ENCODE peak calls at places on chromosomes 12 and 14, in five cellular contexts. K, L, W, Q and U are unnamed samples.

GRCh38 chr12:54563787-54564186 is 14.4 kb downstream of the PDE1B start:
- DNase-seq in W (no peak), Q (no peak), L (no peak), K (no peak), U (no peak)

GRCh38 chr12:81492131-81492720 is 266.9 kb downstream of the PPFIA2 start:
- DNase-seq in W (no peak), L (no peak), K (no peak), Q (no peak), U (no peak)

GRCh38 chr12:122876724-122877123 is 19.2 kb downstream of the VPS37B start:
- DNase-seq in L (no peak), W (no peak), K (peak), Q (no peak), U (no peak)

GRCh38 chr12:131114331-131114730 is 160.6 kb downstream of the ADGRD1 start:
- DNase-seq in K (no peak), Q (no peak), W (no peak), L (no peak), U (peak)

GRCh38 chr12:20716037-20716436 is 20.9 kb downstream of the SLCO1C1 start:
- DNase-seq in K (no peak), W (no peak), Q (no peak), L (no peak), U (no peak)

GRCh38 chr14:105408592-105408991 is 10.3 kb downstream of the TEX22 start:
- DNase-seq in W (no peak), L (no peak), K (no peak), Q (no peak), U (no peak)

GRCh38 chr12:132493482-132494178 is 3.7 kb downstream of the FBRSL1 start:
- DNase-seq in Q (no peak), W (peak), L (peak), K (no peak), U (no peak)

GRCh38 chr14:43043851-43044250 is 1437.2 kb downstream of the LRFN5 start:
- DNase-seq in W (no peak), L (no peak), Q (no peak), K (no peak), U (no peak)

GRCh38 chr12:39230086-39230485 is 212.8 kb downstream of the KIF21A start:
- DNase-seq in W (no peak), Q (no peak), K (no peak), L (no peak), U (no peak)

GRCh38 chr12:5514016-5514415 is 82.1 kb downstream of the NTF3 start:
- DNase-seq in K (no peak), L (no peak), Q (no peak), W (no peak), U (no peak)

GRCh38 chr12:120791669-120792176 is 66.1 kb downstream of the ACADS start:
- DNase-seq in W (no peak), Q (no peak), K (no peak), L (no peak), U (no peak)

GRCh38 chr12:41514050-41514449 is 325.9 kb downstream of the PDZRN4 start:
- DNase-seq in L (no peak), Q (no peak), W (no peak), K (no peak), U (no peak)

GRCh38 chr12:50518129-50518528 is 13.3 kb downstream of the DIP2B start:
- DNase-seq in L (no peak), Q (no peak), W (no peak), K (no peak), U (no peak)

GRCh38 chr14:38994721-38995120 is 108.3 kb downstream of the SEC23A start:
- DNase-seq in L (no peak), Q (no peak), W (no peak), K (no peak), U (no peak)

GRCh38 chr12:26799741-26800140 is 33.3 kb downstream of the ITPR2 start:
- DNase-seq in K (no peak), Q (no peak), L (no peak), W (no peak), U (no peak)

GRCh38 chr14:23377201-23377550 is 330 bp downstream of the CMTM5 start:
- DNase-seq in K (no peak), W (no peak), Q (no peak), L (no peak), U (no peak)

GRCh38 chr14:105333613-105334364 is 19.2 kb downstream of the PACS2 start:
- DNase-seq in L (no peak), W (no peak), Q (no peak), K (no peak), U (peak)

GRCh38 chr12:131917139-131917710 is 11.9 kb upstream of the PUS1 start:
- DNase-seq in L (no peak), Q (no peak), K (no peak), W (no peak), U (no peak)

GRCh38 chr12:55816876-55817351 is 610 bp downstream of the SARNP start:
- DNase-seq in W (no peak), K (peak), L (no peak), Q (no peak), U (peak)

GRCh38 chr12:42386310-42386709 is 60.3 kb downstream of the PPHLN1 start:
- DNase-seq in Q (no peak), W (no peak), L (no peak), K (no peak), U (no peak)

GRCh38 chr14:33692762-33693161 is 258.1 kb downstream of the EGLN3 start:
- DNase-seq in L (no peak), Q (no peak), W (no peak), K (peak), U (no peak)

GRCh38 chr12:133038310-133038709 is 1.0 kb downstream of the ZNF84 start:
- DNase-seq in W (no peak), K (no peak), Q (no peak), L (no peak), U (no peak)

GRCh38 chr12:49108958-49109404 is 1.7 kb downstream of the LMBR1L start:
- DNase-seq in Q (no peak), L (peak), K (peak), W (peak), U (no peak)

GRCh38 chr12:22130671-22131070 is 84.7 kb downstream of the CMAS start:
- DNase-seq in Q (no peak), L (no peak), W (no peak), K (no peak), U (no peak)

GRCh38 chr12:96743606-96744005 is 163.5 kb upstream of the NEDD1 start:
- DNase-seq in K (peak), Q (no peak), L (no peak), W (no peak), U (no peak)

GRCh38 chr14:103141117-103141796 is 18.0 kb downstream of the TNFAIP2 start:
- DNase-seq in K (peak), L (peak), Q (no peak), W (peak), U (peak)
- TF ChIP-seq SMC3 in K (peak), L (peak), Q (peak), W (peak), U (peak)

GRCh38 chr14:104294628-104294982 is 156.2 kb downstream of the KIF26A start:
- DNase-seq in Q (no peak), L (no peak), K (no peak), W (no peak), U (no peak)

GRCh38 chr14:104294983-104295680 is 156.7 kb downstream of the KIF26A start:
- DNase-seq in L (no peak), K (no peak), W (no peak), Q (no peak), U (no peak)

GRCh38 chr14:104293851-104294627 is 155.7 kb downstream of the KIF26A start:
- DNase-seq in K (no peak), L (no peak), W (no peak), Q (no peak), U (no peak)

GRCh38 chr14:104292084-104292970 is 153.9 kb downstream of the KIF26A start:
- DNase-seq in Q (no peak), W (no peak), K (no peak), L (no peak), U (no peak)

GRCh38 chr14:104293231-104293841 is 154.9 kb downstream of the KIF26A start:
- DNase-seq in K (no peak), W (no peak), Q (no peak), L (no peak), U (no peak)
- TF ChIP-seq RAD21 in K (no peak), W (no peak), Q (no peak), L (no peak), U (no peak)

DNA sequence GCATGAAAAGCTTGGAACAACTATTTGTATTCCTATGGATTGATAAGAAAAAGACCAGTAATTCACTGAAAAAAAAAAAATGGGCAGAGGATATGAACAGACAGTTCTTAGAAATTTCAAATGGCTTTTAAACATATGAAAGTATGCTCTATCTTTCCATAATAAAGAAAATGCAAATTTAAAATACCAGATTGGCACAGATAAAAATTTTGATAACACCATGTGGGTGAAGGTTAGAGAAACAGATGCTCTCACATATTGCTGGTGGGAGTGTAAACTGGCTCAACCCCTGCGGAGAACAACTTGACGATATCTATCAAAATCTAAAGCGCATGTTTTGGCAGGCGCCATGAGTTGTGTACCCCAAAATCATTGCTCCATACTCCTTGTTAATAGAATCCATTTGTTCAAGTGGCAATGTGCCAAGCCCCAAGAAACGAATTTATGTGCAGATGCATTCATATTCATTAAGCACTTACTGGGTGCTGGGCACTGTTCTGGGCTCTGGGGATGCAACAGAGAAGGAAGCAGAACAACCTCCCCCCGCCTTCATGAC is 29.5 kb upstream of the TMPO start:
- DNase-seq in W (no peak), L (no peak), K (no peak), Q (no peak), U (peak)
- TF ChIP-seq MXI1 in W (no peak), L (no peak), K (no peak), Q (no peak), U (no peak)

GRCh38 chr12:78447373-78447772 is 417.2 kb upstream of the SYT1 start:
- DNase-seq in Q (no peak), L (no peak), K (no peak), W (no peak), U (no peak)

GRCh38 chr12:78439666-78440065 is 424.9 kb upstream of the SYT1 start:
- DNase-seq in Q (no peak), K (no peak), W (no peak), L (no peak), U (no peak)

GRCh38 chr12:78446555-78446954 is 418.0 kb upstream of the SYT1 start:
- DNase-seq in W (no peak), L (no peak), Q (no peak), K (no peak), U (no peak)

GRCh38 chr12:78442454-78442801 is 422.1 kb upstream of the SYT1 start:
- DNase-seq in K (peak), L (no peak), W (no peak), Q (no peak), U (no peak)

DNA sequence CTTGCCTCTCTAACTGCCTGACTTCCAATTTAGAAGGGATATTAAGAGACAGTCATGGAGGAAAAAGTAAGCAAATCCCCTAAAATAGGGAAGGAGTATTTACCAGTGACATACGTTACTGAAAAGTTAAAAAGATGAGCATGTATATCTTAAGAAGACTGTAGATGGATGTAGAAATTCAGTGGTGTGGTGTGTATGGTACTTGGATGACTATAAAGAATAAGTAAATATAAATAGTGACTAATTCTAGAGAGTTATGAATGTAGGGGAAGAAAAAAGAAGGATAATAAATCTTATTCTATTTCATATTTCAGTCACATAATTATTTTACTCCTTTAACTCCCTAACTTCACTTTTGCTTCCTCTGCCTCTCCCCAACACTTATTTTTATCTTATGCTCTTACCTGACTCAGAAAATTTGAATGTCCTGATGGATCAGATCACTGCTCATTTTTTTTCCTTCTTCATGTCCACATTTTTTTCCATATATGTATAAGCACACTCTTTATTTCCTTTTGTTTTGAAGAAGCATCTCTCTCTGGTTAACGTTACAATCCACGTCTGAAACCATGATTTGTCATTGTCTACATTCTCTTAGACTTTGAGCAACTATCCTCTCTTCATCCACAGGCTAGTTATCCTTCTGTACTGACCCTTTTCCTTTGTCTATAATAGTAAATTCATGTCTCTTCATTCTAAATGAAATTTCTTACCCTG is 422.7 kb upstream of the SYT1 start:
- DNase-seq in L (no peak), Q (no peak), W (no peak), K (peak), U (no peak)
- TF ChIP-seq SMC3 in L (no peak), Q (no peak), W (no peak), K (no peak), U (no peak)

GRCh38 chr14:56585461-56586084 is 6.0 kb downstream of the TMEM260 start:
- DNase-seq in W (no peak), L (no peak), K (no peak), Q (no peak), U (no peak)

GRCh38 chr14:56581041-56581727 is 1.6 kb downstream of the TMEM260 start:
- DNase-seq in K (no peak), L (no peak), Q (no peak), W (no peak), U (no peak)

GRCh38 chr14:56579345-56580316 is at the start of gene TMEM260:
- DNase-seq in Q (peak), W (peak), K (peak), L (peak), U (peak)

DNA sequence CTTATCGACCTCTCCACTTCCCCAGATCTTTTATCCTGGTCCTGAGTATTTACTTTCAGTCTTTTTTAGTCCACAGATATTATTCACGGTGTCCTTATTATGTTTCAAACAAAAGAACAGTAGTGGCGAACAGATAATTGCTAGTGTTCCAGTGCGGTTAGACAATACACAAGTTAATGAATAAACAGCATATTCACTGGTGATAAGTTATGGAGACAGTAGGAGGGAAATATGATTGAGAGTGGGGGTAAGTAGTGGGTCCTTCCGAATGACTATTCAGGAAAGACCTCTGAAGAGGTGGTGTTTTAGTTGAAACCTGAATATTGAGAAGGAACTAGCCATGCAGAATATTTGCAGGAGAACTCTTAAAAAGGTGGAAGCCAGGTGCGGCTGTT is 716 bp downstream of the TMEM260 start:
- DNase-seq in Q (no peak), L (no peak), K (no peak), W (no peak), U (no peak)
- TF ChIP-seq RAD21 in Q (no peak), L (no peak), K (no peak), W (no peak), U (no peak)

DNA sequence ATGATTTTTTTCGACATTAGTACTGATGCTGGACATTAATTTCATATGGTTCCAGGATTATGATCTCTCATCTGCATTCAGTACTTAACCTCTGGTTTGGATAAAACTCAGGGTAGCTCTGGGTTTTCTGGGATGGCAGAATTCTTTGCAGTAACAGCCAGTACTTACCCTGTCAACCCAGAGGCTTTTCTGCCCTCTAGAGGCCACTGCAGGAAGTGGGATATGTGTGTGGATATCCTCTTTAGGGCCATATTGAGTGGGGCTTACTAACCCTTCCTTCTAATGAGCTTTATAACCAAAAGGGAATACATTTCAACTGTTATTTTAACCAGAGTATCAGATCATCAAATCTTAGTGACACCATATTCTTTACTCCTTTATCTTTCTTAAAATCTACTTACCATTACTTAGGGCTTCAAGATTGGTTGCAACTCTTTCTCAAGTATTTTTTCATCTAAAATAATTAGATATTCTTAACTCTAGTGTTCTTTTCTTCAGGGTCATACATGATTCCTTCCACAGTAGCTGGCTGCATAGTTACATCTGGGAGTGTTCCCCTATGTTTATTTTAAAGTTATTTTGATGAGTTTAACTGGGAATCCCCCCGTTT is 488.0 kb upstream of the STXBP6 start:
- DNase-seq in L (peak), Q (no peak), K (no peak), W (peak), U (peak)
- TF ChIP-seq MXI1 in L (no peak), Q (no peak), K (no peak), W (no peak), U (no peak)

DNA sequence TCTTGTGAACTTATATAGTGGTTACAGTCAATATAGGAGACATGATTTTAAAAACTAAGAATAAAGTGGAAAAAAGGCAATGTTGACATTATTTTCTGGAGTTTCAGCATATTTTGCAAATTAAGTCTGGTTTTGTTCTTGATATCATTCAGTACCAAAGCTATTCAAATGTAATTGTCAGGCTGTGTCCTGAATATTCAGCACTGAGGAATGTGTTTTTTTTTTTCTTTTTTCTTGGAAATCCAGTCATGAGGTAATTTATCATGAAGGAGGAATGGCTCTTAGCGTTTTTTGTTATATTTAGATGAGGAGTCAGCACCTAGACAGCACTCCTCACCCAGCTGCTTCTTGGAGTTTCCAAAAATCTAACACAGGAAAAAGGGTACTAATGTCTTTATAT is 225.5 kb downstream of the CCDC91 start:
- DNase-seq in K (peak), W (peak), Q (no peak), L (no peak), U (no peak)
- TF ChIP-seq SMC3 in K (no peak), W (no peak), Q (no peak), L (no peak), U (no peak)